ENCODE peak calls at places on chromosomes 6 and 20, in six cellular contexts. One of them, this sample, is unnamed.

GRCh38 chr20:59016795-59017492 is 2.3 kb upstream of the TUBB1 start:
- ATAC-seq in naive thymus-derived CD8-positive, alpha-beta T cell: peak
- ATAC-seq in heart right ventricle: peak
- ATAC-seq in right lobe of liver: no peak
- ATAC-seq in CD4-positive, alpha-beta T cell: peak
- ATAC-seq in activated CD8-positive, alpha-beta T cell treated with anti-CD3 and anti-CD28 coated beads, Interleukin-2, amount 10 ng/mL, durations not matched to agents 7 days and 5 days: peak
- ATAC-seq in this sample: no peak

GRCh38 chr6:135739288-135739687 is 112.2 kb upstream of the PDE7B start:
- ATAC-seq in activated CD8-positive, alpha-beta T cell treated with anti-CD3 and anti-CD28 coated beads, Interleukin-2, amount 10 ng/mL, durations not matched to agents 7 days and 5 days: no peak
- ATAC-seq in CD4-positive, alpha-beta T cell: no peak
- ATAC-seq in naive thymus-derived CD8-positive, alpha-beta T cell: no peak
- ATAC-seq in right lobe of liver: no peak
- ATAC-seq in heart right ventricle: no peak
- ATAC-seq in this sample: no peak

GRCh38 chr6:16725145-16725864 is 36.0 kb downstream of the ATXN1 start:
- ATAC-seq in activated CD8-positive, alpha-beta T cell treated with anti-CD3 and anti-CD28 coated beads, Interleukin-2, amount 10 ng/mL, durations not matched to agents 7 days and 5 days: no peak
- ATAC-seq in CD4-positive, alpha-beta T cell: no peak
- ATAC-seq in right lobe of liver: no peak
- ATAC-seq in naive thymus-derived CD8-positive, alpha-beta T cell: no peak
- ATAC-seq in heart right ventricle: no peak
- ATAC-seq in this sample: peak

GRCh38 chr6:81806793-81807565 is 54.5 kb upstream of the TENT5A start:
- ATAC-seq in activated CD8-positive, alpha-beta T cell treated with anti-CD3 and anti-CD28 coated beads, Interleukin-2, amount 10 ng/mL, durations not matched to agents 7 days and 5 days: no peak
- ATAC-seq in naive thymus-derived CD8-positive, alpha-beta T cell: no peak
- ATAC-seq in right lobe of liver: no peak
- ATAC-seq in heart right ventricle: no peak
- ATAC-seq in CD4-positive, alpha-beta T cell: no peak
- ATAC-seq in this sample: no peak

GRCh38 chr20:49835031-49835430 is 22.4 kb downstream of the SLC9A8 start:
- ATAC-seq in right lobe of liver: no peak
- ATAC-seq in heart right ventricle: no peak
- ATAC-seq in activated CD8-positive, alpha-beta T cell treated with anti-CD3 and anti-CD28 coated beads, Interleukin-2, amount 10 ng/mL, durations not matched to agents 7 days and 5 days: no peak
- ATAC-seq in CD4-positive, alpha-beta T cell: no peak
- ATAC-seq in naive thymus-derived CD8-positive, alpha-beta T cell: no peak
- ATAC-seq in this sample: no peak

GRCh38 chr6:161013697-161014096 is 22.1 kb downstream of the MAP3K4 start:
- ATAC-seq in heart right ventricle: no peak
- ATAC-seq in CD4-positive, alpha-beta T cell: no peak
- ATAC-seq in right lobe of liver: no peak
- ATAC-seq in naive thymus-derived CD8-positive, alpha-beta T cell: no peak
- ATAC-seq in activated CD8-positive, alpha-beta T cell treated with anti-CD3 and anti-CD28 coated beads, Interleukin-2, amount 10 ng/mL, durations not matched to agents 7 days and 5 days: no peak
- ATAC-seq in this sample: no peak

GRCh38 chr20:56445130-56445529 is 23.3 kb upstream of the RTF2 start:
- ATAC-seq in activated CD8-positive, alpha-beta T cell treated with anti-CD3 and anti-CD28 coated beads, Interleukin-2, amount 10 ng/mL, durations not matched to agents 7 days and 5 days: no peak
- ATAC-seq in CD4-positive, alpha-beta T cell: no peak
- ATAC-seq in heart right ventricle: no peak
- ATAC-seq in naive thymus-derived CD8-positive, alpha-beta T cell: no peak
- ATAC-seq in right lobe of liver: no peak
- ATAC-seq in this sample: no peak

GRCh38 chr6:154266560-154267134 is 90.0 kb downstream of the IPCEF1 start:
- ATAC-seq in activated CD8-positive, alpha-beta T cell treated with anti-CD3 and anti-CD28 coated beads, Interleukin-2, amount 10 ng/mL, durations not matched to agents 7 days and 5 days: peak
- ATAC-seq in naive thymus-derived CD8-positive, alpha-beta T cell: no peak
- ATAC-seq in CD4-positive, alpha-beta T cell: no peak
- ATAC-seq in heart right ventricle: no peak
- ATAC-seq in right lobe of liver: no peak
- ATAC-seq in this sample: no peak

GRCh38 chr20:11849976-11850670 is 67.6 kb upstream of the BTBD3 start:
- ATAC-seq in activated CD8-positive, alpha-beta T cell treated with anti-CD3 and anti-CD28 coated beads, Interleukin-2, amount 10 ng/mL, durations not matched to agents 7 days and 5 days: no peak
- ATAC-seq in naive thymus-derived CD8-positive, alpha-beta T cell: no peak
- ATAC-seq in heart right ventricle: no peak
- ATAC-seq in CD4-positive, alpha-beta T cell: no peak
- ATAC-seq in right lobe of liver: no peak
- ATAC-seq in this sample: peak

GRCh38 chr6:32623693-32624092 is 13.5 kb upstream of the HLA-DQA1 start:
- ATAC-seq in heart right ventricle: no peak
- ATAC-seq in activated CD8-positive, alpha-beta T cell treated with anti-CD3 and anti-CD28 coated beads, Interleukin-2, amount 10 ng/mL, durations not matched to agents 7 days and 5 days: peak
- ATAC-seq in naive thymus-derived CD8-positive, alpha-beta T cell: no peak
- ATAC-seq in CD4-positive, alpha-beta T cell: no peak
- ATAC-seq in right lobe of liver: peak
- ATAC-seq in this sample: no peak

GRCh38 chr20:51688600-51688999 is 79.6 kb downstream of the ATP9A start:
- ATAC-seq in naive thymus-derived CD8-positive, alpha-beta T cell: no peak
- ATAC-seq in CD4-positive, alpha-beta T cell: no peak
- ATAC-seq in activated CD8-positive, alpha-beta T cell treated with anti-CD3 and anti-CD28 coated beads, Interleukin-2, amount 10 ng/mL, durations not matched to agents 7 days and 5 days: no peak
- ATAC-seq in heart right ventricle: no peak
- ATAC-seq in right lobe of liver: no peak
- ATAC-seq in this sample: no peak

GRCh38 chr6:157411368-157411767 is 30.4 kb downstream of the ZDHHC14 start:
- ATAC-seq in CD4-positive, alpha-beta T cell: no peak
- ATAC-seq in activated CD8-positive, alpha-beta T cell treated with anti-CD3 and anti-CD28 coated beads, Interleukin-2, amount 10 ng/mL, durations not matched to agents 7 days and 5 days: no peak
- ATAC-seq in heart right ventricle: no peak
- ATAC-seq in right lobe of liver: no peak
- ATAC-seq in naive thymus-derived CD8-positive, alpha-beta T cell: no peak
- ATAC-seq in this sample: no peak

GRCh38 chr6:63644668-63645326 is 9.2 kb downstream of the PHF3 start:
- ATAC-seq in CD4-positive, alpha-beta T cell: no peak
- ATAC-seq in heart right ventricle: peak
- ATAC-seq in right lobe of liver: no peak
- ATAC-seq in naive thymus-derived CD8-positive, alpha-beta T cell: no peak
- ATAC-seq in activated CD8-positive, alpha-beta T cell treated with anti-CD3 and anti-CD28 coated beads, Interleukin-2, amount 10 ng/mL, durations not matched to agents 7 days and 5 days: no peak
- ATAC-seq in this sample: no peak

GRCh38 chr6:157713451-157714152 is 109.4 kb upstream of the SNX9 start:
- ATAC-seq in naive thymus-derived CD8-positive, alpha-beta T cell: no peak
- ATAC-seq in right lobe of liver: no peak
- ATAC-seq in heart right ventricle: no peak
- ATAC-seq in CD4-positive, alpha-beta T cell: no peak
- ATAC-seq in activated CD8-positive, alpha-beta T cell treated with anti-CD3 and anti-CD28 coated beads, Interleukin-2, amount 10 ng/mL, durations not matched to agents 7 days and 5 days: no peak
- ATAC-seq in this sample: no peak

GRCh38 chr6:29727637-29728036 is 4.4 kb downstream of the HLA-F start:
- ATAC-seq in heart right ventricle: no peak
- ATAC-seq in CD4-positive, alpha-beta T cell: no peak
- ATAC-seq in right lobe of liver: no peak
- ATAC-seq in activated CD8-positive, alpha-beta T cell treated with anti-CD3 and anti-CD28 coated beads, Interleukin-2, amount 10 ng/mL, durations not matched to agents 7 days and 5 days: no peak
- ATAC-seq in naive thymus-derived CD8-positive, alpha-beta T cell: no peak
- ATAC-seq in this sample: no peak

GRCh38 chr6:63275953-63276352 is 43.8 kb downstream of the LGSN start:
- ATAC-seq in naive thymus-derived CD8-positive, alpha-beta T cell: no peak
- ATAC-seq in heart right ventricle: no peak
- ATAC-seq in CD4-positive, alpha-beta T cell: no peak
- ATAC-seq in right lobe of liver: no peak
- ATAC-seq in activated CD8-positive, alpha-beta T cell treated with anti-CD3 and anti-CD28 coated beads, Interleukin-2, amount 10 ng/mL, durations not matched to agents 7 days and 5 days: no peak
- ATAC-seq in this sample: no peak

GRCh38 chr20:64080813-64081619 is 1.1 kb downstream of the OPRL1 start:
- ATAC-seq in CD4-positive, alpha-beta T cell: no peak
- ATAC-seq in right lobe of liver: no peak
- ATAC-seq in naive thymus-derived CD8-positive, alpha-beta T cell: no peak
- ATAC-seq in activated CD8-positive, alpha-beta T cell treated with anti-CD3 and anti-CD28 coated beads, Interleukin-2, amount 10 ng/mL, durations not matched to agents 7 days and 5 days: no peak
- ATAC-seq in heart right ventricle: no peak
- ATAC-seq in this sample: no peak

GRCh38 chr6:159892053-159892452 is 1.3 kb downstream of the MAS1 start:
- ATAC-seq in CD4-positive, alpha-beta T cell: no peak
- ATAC-seq in right lobe of liver: no peak
- ATAC-seq in activated CD8-positive, alpha-beta T cell treated with anti-CD3 and anti-CD28 coated beads, Interleukin-2, amount 10 ng/mL, durations not matched to agents 7 days and 5 days: no peak
- ATAC-seq in naive thymus-derived CD8-positive, alpha-beta T cell: no peak
- ATAC-seq in heart right ventricle: no peak
- ATAC-seq in this sample: no peak

GRCh38 chr20:24828992-24829648 is 119.9 kb upstream of the CST7 start:
- ATAC-seq in CD4-positive, alpha-beta T cell: no peak
- ATAC-seq in activated CD8-positive, alpha-beta T cell treated with anti-CD3 and anti-CD28 coated beads, Interleukin-2, amount 10 ng/mL, durations not matched to agents 7 days and 5 days: no peak
- ATAC-seq in right lobe of liver: no peak
- ATAC-seq in naive thymus-derived CD8-positive, alpha-beta T cell: no peak
- ATAC-seq in heart right ventricle: no peak
- ATAC-seq in this sample: no peak

GRCh38 chr20:4472906-4473305 is 248.8 kb upstream of the PRND start:
- ATAC-seq in naive thymus-derived CD8-positive, alpha-beta T cell: no peak
- ATAC-seq in heart right ventricle: no peak
- ATAC-seq in activated CD8-positive, alpha-beta T cell treated with anti-CD3 and anti-CD28 coated beads, Interleukin-2, amount 10 ng/mL, durations not matched to agents 7 days and 5 days: no peak
- ATAC-seq in right lobe of liver: no peak
- ATAC-seq in CD4-positive, alpha-beta T cell: no peak
- ATAC-seq in this sample: no peak